ENCODE peak calls at places on chromosomes 12 and 14, in nine cellular contexts. One of them, this sample, is unnamed.

GRCh38 chr14:51566831-51567582 is 84.7 kb upstream of the FRMD6 start:
- DNase-seq in K562: no peak
- DNase-seq in right lobe of liver: no peak
- DNase-seq in body of pancreas: no peak
- DNase-seq in transverse colon: no peak
- DNase-seq in gastrocnemius medialis: no peak
- DNase-seq in stomach: no peak
- DNase-seq in ovary: no peak
- DNase-seq in heart left ventricle: no peak
- DNase-seq in this sample: no peak

GRCh38 chr12:27176765-27177164 is 67.3 kb upstream of the STK38L start:
- DNase-seq in stomach: no peak
- DNase-seq in body of pancreas: no peak
- DNase-seq in gastrocnemius medialis: no peak
- DNase-seq in right lobe of liver: no peak
- DNase-seq in heart left ventricle: no peak
- DNase-seq in K562: no peak
- DNase-seq in transverse colon: no peak
- DNase-seq in ovary: no peak
- DNase-seq in this sample: no peak

GRCh38 chr14:73783107-73783727 is 68.4 kb upstream of the PTGR2 start:
- DNase-seq in ovary: no peak
- DNase-seq in gastrocnemius medialis: no peak
- DNase-seq in transverse colon: no peak
- DNase-seq in K562: no peak
- DNase-seq in stomach: no peak
- DNase-seq in body of pancreas: no peak
- DNase-seq in heart left ventricle: no peak
- DNase-seq in right lobe of liver: peak; percentile 79
- DNase-seq in this sample: no peak

GRCh38 chr12:93851245-93851665 is 174.1 kb downstream of the CRADD start:
- DNase-seq in gastrocnemius medialis: no peak
- DNase-seq in heart left ventricle: no peak
- DNase-seq in transverse colon: peak; percentile 26
- DNase-seq in body of pancreas: no peak
- DNase-seq in stomach: no peak
- DNase-seq in ovary: no peak
- DNase-seq in right lobe of liver: no peak
- DNase-seq in K562: no peak
- DNase-seq in this sample: no peak

GRCh38 chr14:70773182-70773862 is 36.0 kb downstream of the MAP3K9 start:
- DNase-seq in gastrocnemius medialis: no peak
- DNase-seq in ovary: no peak
- DNase-seq in body of pancreas: no peak
- DNase-seq in heart left ventricle: no peak
- DNase-seq in transverse colon: no peak
- DNase-seq in K562: no peak
- DNase-seq in stomach: no peak
- DNase-seq in right lobe of liver: no peak
- DNase-seq in this sample: no peak

GRCh38 chr12:5780536-5780935 is 164.5 kb downstream of the ANO2 start:
- DNase-seq in ovary: no peak
- DNase-seq in right lobe of liver: no peak
- DNase-seq in body of pancreas: no peak
- DNase-seq in heart left ventricle: no peak
- DNase-seq in gastrocnemius medialis: no peak
- DNase-seq in K562: no peak
- DNase-seq in transverse colon: no peak
- DNase-seq in stomach: no peak
- DNase-seq in this sample: no peak

GRCh38 chr12:67911293-67911637 is 78.0 kb upstream of the IFNG-AS1 start:
- DNase-seq in ovary: no peak
- DNase-seq in body of pancreas: no peak
- DNase-seq in right lobe of liver: no peak
- DNase-seq in stomach: no peak
- DNase-seq in transverse colon: no peak
- DNase-seq in K562: no peak
- DNase-seq in gastrocnemius medialis: peak; percentile 19
- DNase-seq in heart left ventricle: peak; percentile 75
- DNase-seq in this sample: peak; percentile 39

GRCh38 chr12:30990776-30991175 is 64.2 kb downstream of the TSPAN11 start:
- DNase-seq in transverse colon: no peak
- DNase-seq in ovary: no peak
- DNase-seq in body of pancreas: no peak
- DNase-seq in heart left ventricle: no peak
- DNase-seq in stomach: no peak
- DNase-seq in K562: no peak
- DNase-seq in gastrocnemius medialis: no peak
- DNase-seq in right lobe of liver: no peak
- DNase-seq in this sample: no peak

GRCh38 chr12:24940157-24940556 is 8.7 kb downstream of the BCAT1 start:
- DNase-seq in gastrocnemius medialis: no peak
- DNase-seq in transverse colon: no peak
- DNase-seq in right lobe of liver: no peak
- DNase-seq in stomach: no peak
- DNase-seq in body of pancreas: no peak
- DNase-seq in heart left ventricle: no peak
- DNase-seq in ovary: no peak
- DNase-seq in K562: no peak
- DNase-seq in this sample: no peak

GRCh38 chr14:68089146-68089715 is 269.7 kb downstream of the RAD51B start:
- DNase-seq in stomach: no peak
- DNase-seq in gastrocnemius medialis: no peak
- DNase-seq in right lobe of liver: no peak
- DNase-seq in transverse colon: no peak
- DNase-seq in heart left ventricle: no peak
- DNase-seq in ovary: no peak
- DNase-seq in K562: no peak
- DNase-seq in body of pancreas: no peak
- DNase-seq in this sample: no peak

DNA sequence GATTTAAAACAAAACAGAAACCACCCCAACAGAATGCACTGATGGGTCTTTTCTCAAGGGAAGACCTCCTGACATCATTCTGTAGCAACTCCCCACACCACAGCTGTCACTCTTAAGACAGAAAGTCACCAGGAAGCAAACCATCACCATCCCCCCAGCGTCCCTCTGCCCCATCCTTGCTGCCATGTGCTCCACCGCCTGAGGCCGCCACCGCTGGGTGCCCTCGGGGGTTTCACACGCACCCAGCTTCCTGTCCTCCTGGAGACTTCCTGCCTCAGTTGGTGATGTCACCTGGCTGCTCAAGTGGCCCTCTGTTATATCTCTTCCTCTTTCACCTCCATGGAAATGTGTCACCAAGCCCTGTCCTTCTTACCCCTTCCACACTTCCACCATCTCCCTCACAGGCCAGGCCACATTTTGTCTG is 71.4 kb upstream of the GPR68 start:
- DNase-seq in right lobe of liver: no peak
- DNase-seq in heart left ventricle: no peak
- DNase-seq in transverse colon: peak; percentile 67
- DNase-seq in stomach: peak; percentile 46
- DNase-seq in K562: no peak
- DNase-seq in gastrocnemius medialis: no peak
- DNase-seq in ovary: no peak
- DNase-seq in body of pancreas: no peak
- DNase-seq in this sample: no peak
- H3K4me1 ChIP-seq in right lobe of liver: no peaks in the 10 kb centered on the region
- H3K4me1 ChIP-seq in heart left ventricle: peaks cover 22% of the 10 kb centered on the region
- H3K4me1 ChIP-seq in transverse colon: peaks cover 28% of the 10 kb centered on the region
- H3K4me1 ChIP-seq in stomach: peaks cover 25% of the 10 kb centered on the region
- H3K4me1 ChIP-seq in K562: peaks cover 13% of the 10 kb centered on the region
- H3K4me1 ChIP-seq in gastrocnemius medialis: peaks cover 7% of the 10 kb centered on the region
- H3K4me1 ChIP-seq in ovary: peaks cover 7% of the 10 kb centered on the region
- H3K4me1 ChIP-seq in body of pancreas: peaks cover 12% of the 10 kb centered on the region
- H3K4me1 ChIP-seq in this sample: peaks cover 38% of the 10 kb centered on the region

DNA sequence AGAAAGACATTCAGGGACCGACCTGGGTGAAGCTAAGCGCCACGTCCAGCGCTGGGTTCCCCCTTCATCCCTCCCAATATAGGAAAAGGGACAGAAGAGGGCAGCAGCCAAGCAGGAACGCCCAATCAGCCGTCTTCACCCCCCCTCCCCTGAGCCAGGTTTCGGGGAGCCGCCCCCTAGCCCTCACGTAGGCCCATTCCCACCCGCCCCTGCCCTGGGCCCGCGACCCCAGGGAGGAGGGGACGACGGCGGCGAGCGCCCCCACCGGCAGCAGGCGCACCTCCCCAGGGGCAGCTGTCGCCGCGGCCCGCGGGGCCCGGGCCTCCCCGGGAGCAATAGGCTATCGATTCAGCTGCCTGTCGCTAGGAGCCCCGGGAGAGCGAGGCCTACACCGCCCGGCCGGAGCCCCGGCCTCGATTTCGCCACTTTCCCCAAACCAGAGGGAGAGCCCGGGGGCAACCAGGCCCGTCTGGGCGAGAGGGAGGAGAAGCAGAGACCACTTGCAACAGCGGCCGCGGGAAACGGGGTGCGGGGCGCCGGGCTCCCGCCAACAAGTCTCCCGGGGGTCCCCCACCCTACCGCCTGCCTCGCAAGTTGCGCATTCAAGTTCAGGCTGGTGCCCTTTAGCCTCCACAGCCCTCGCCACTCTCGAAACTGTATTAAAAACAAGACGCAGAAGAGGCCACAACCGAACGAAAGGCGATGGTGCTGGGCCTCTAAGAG is 1.3 kb downstream of the DCAF5 start:
- DNase-seq in heart left ventricle: peak; percentile 83
- DNase-seq in transverse colon: peak; percentile 79
- DNase-seq in body of pancreas: peak; percentile 74
- DNase-seq in ovary: peak; percentile 79
- DNase-seq in right lobe of liver: peak; percentile 82
- DNase-seq in stomach: peak; percentile 76
- DNase-seq in gastrocnemius medialis: peak; percentile 43
- DNase-seq in K562: peak; percentile 73
- DNase-seq in this sample: peak; percentile 96
- TF ChIP-seq POLR2A in heart left ventricle: no peak
- TF ChIP-seq POLR2A in transverse colon: peak; percentile 40
- TF ChIP-seq POLR2A in body of pancreas: peak; percentile 46
- TF ChIP-seq POLR2A in ovary: no peak
- TF ChIP-seq POLR2A in right lobe of liver: no peak
- TF ChIP-seq POLR2A in stomach: no peak
- TF ChIP-seq POLR2A in gastrocnemius medialis: peak; percentile 65
- TF ChIP-seq POLR2A in K562: peak; percentile 46
- TF ChIP-seq POLR2A in this sample: no peak

DNA sequence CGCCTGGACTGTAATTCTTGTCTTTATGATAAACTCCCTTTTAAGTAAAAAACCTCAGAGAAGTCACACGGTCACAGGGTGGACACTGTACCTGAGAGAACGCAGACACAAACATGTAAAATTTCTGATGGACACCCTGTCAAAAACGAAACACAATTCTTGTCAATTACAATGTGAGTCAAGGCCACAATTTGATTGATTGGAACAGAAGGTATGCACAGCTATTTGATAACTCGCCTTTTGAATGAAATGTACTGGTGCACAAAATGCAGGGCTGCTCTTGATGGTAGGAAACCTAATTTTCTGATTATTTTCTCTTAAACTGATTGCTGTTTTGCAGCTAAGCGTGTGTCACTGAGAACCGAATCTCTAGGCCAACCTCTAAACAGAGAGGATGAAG is 9.2 kb downstream of the DNAH10 start:
- DNase-seq in gastrocnemius medialis: no peak
- DNase-seq in heart left ventricle: no peak
- DNase-seq in K562: no peak
- DNase-seq in right lobe of liver: no peak
- DNase-seq in ovary: no peak
- DNase-seq in transverse colon: no peak
- DNase-seq in stomach: no peak
- DNase-seq in body of pancreas: no peak
- DNase-seq in this sample: no peak
- H3K9me3 ChIP-seq in gastrocnemius medialis: no peaks in the 10 kb centered on the region
- H3K9me3 ChIP-seq in heart left ventricle: no peaks in the 10 kb centered on the region
- H3K9me3 ChIP-seq in K562: no peaks in the 10 kb centered on the region
- H3K9me3 ChIP-seq in right lobe of liver: no peaks in the 10 kb centered on the region
- H3K9me3 ChIP-seq in ovary: no peaks in the 10 kb centered on the region
- H3K9me3 ChIP-seq in transverse colon: no peaks in the 10 kb centered on the region
- H3K9me3 ChIP-seq in stomach: no peaks in the 10 kb centered on the region
- H3K9me3 ChIP-seq in body of pancreas: peaks cover 5% of the 10 kb centered on the region
- H3K9me3 ChIP-seq in this sample: no peaks in the 10 kb centered on the region

GRCh38 chr14:105478624-105479305 is 4.1 kb downstream of the CRIP2 start:
- DNase-seq in heart left ventricle: no peak
- DNase-seq in stomach: no peak
- DNase-seq in right lobe of liver: no peak
- DNase-seq in gastrocnemius medialis: no peak
- DNase-seq in body of pancreas: no peak
- DNase-seq in K562: no peak
- DNase-seq in ovary: peak; percentile 45
- DNase-seq in transverse colon: no peak
- DNase-seq in this sample: no peak

GRCh38 chr14:105477659-105478623 is 3.3 kb downstream of the CRIP2 start:
- DNase-seq in stomach: no peak
- DNase-seq in transverse colon: no peak
- DNase-seq in K562: peak; percentile 73
- DNase-seq in gastrocnemius medialis: no peak
- DNase-seq in ovary: no peak
- DNase-seq in right lobe of liver: no peak
- DNase-seq in heart left ventricle: no peak
- DNase-seq in body of pancreas: no peak
- DNase-seq in this sample: no peak

GRCh38 chr14:105480807-105481801 is 5.6 kb upstream of the CRIP1 start:
- DNase-seq in ovary: peak; percentile 92
- DNase-seq in right lobe of liver: peak; percentile 87
- DNase-seq in transverse colon: peak; percentile 92
- DNase-seq in heart left ventricle: peak; percentile 91
- DNase-seq in stomach: peak; percentile 91
- DNase-seq in gastrocnemius medialis: peak; percentile 62
- DNase-seq in body of pancreas: peak; percentile 92
- DNase-seq in K562: peak; percentile 65
- DNase-seq in this sample: peak; percentile 96

GRCh38 chr14:105480165-105480564 is 5.5 kb downstream of the CRIP2 start:
- DNase-seq in body of pancreas: no peak
- DNase-seq in stomach: no peak
- DNase-seq in heart left ventricle: no peak
- DNase-seq in right lobe of liver: no peak
- DNase-seq in transverse colon: no peak
- DNase-seq in gastrocnemius medialis: no peak
- DNase-seq in K562: no peak
- DNase-seq in ovary: peak; percentile 45
- DNase-seq in this sample: no peak

DNA sequence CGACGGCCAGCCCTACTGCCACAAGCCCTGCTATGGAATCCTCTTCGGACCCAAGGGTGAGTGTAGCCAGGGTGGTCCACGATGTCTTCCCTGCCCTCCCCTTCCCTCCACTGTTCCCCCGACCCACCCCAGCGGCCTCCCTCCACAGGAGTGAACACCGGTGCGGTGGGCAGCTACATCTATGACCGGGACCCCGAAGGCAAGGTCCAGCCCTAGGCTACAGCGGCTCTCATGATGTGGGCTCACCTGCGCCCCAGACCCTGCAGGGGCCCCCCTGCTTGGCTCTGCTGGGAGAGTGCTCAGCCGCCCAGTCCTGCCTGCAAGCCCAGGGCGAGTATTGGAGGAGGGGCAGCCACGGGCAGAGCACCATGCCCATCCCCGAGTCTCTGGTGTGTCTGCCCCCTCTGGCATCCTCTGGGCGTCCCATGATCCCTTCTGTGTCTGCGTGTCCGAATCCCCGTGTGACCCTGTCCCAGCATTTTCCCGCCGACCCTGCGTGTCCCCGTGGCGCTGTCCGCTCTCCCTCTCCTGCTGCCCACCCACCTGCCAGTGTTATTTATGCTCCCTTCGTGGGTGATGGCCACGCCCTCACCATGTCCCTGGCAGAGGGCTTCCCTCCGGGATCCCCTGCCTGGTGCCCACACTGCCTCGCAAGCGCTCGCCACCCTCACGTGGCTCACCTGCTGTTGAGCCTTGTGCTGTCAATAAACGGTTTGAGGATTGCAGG is 5.0 kb downstream of the CRIP2 start:
- DNase-seq in right lobe of liver: no peak
- DNase-seq in ovary: peak; percentile 47
- DNase-seq in body of pancreas: no peak
- DNase-seq in K562: no peak
- DNase-seq in heart left ventricle: no peak
- DNase-seq in transverse colon: no peak
- DNase-seq in gastrocnemius medialis: no peak
- DNase-seq in stomach: no peak
- DNase-seq in this sample: no peak
- H3K4me1 ChIP-seq in right lobe of liver: peaks cover 10% of the 10 kb centered on the region
- H3K4me1 ChIP-seq in ovary: peaks cover 26% of the 10 kb centered on the region
- H3K4me1 ChIP-seq in body of pancreas: peaks cover 71% of the 10 kb centered on the region
- H3K4me1 ChIP-seq in K562: peaks cover 93% of the 10 kb centered on the region
- H3K4me1 ChIP-seq in heart left ventricle: peaks cover 50% of the 10 kb centered on the region
- H3K4me1 ChIP-seq in transverse colon: peaks cover 83% of the 10 kb centered on the region
- H3K4me1 ChIP-seq in gastrocnemius medialis: peaks cover 26% of the 10 kb centered on the region
- H3K4me1 ChIP-seq in stomach: peaks cover 80% of the 10 kb centered on the region
- H3K4me1 ChIP-seq in this sample: peaks cover 94% of the 10 kb centered on the region

This sample was measured in upper lobe of left lung.